ENCODE peak calls at places on chromosomes 4 and X, in five cellular contexts. One of them, this sample, is unnamed.

GRCh38 chrX:151754042-151754419 is 19.5 kb downstream of the CNGA2 start:
- DNase-seq in neural crest cell: no peak
- DNase-seq in epithelial cell of esophagus: peak; percentile 67
- DNase-seq in CD8-positive, alpha-beta memory T cell: no peak
- DNase-seq in Jurkat, Clone E6-1: no peak
- DNase-seq in this sample: peak; percentile 15

GRCh38 chr4:148961526-148961925 is 519.3 kb upstream of the NR3C2 start:
- DNase-seq in neural crest cell: no peak
- DNase-seq in epithelial cell of esophagus: no peak
- DNase-seq in Jurkat, Clone E6-1: no peak
- DNase-seq in CD8-positive, alpha-beta memory T cell: no peak
- DNase-seq in this sample: no peak

GRCh38 chr4:159227378-159227777 is 124.5 kb downstream of the RAPGEF2 start:
- DNase-seq in Jurkat, Clone E6-1: no peak
- DNase-seq in neural crest cell: no peak
- DNase-seq in CD8-positive, alpha-beta memory T cell: no peak
- DNase-seq in epithelial cell of esophagus: peak; percentile 55
- DNase-seq in this sample: no peak

GRCh38 chr4:130478406-130478805 is 1382.5 kb downstream of the C4orf33 start:
- DNase-seq in epithelial cell of esophagus: peak; percentile 93
- DNase-seq in CD8-positive, alpha-beta memory T cell: no peak
- DNase-seq in neural crest cell: no peak
- DNase-seq in Jurkat, Clone E6-1: no peak
- DNase-seq in this sample: no peak

GRCh38 chrX:73850124-73851013 is 287.4 kb downstream of the CHIC1 start:
- DNase-seq in epithelial cell of esophagus: peak; percentile 30
- DNase-seq in neural crest cell: no peak
- DNase-seq in CD8-positive, alpha-beta memory T cell: no peak
- DNase-seq in Jurkat, Clone E6-1: peak; percentile 1
- DNase-seq in this sample: no peak

GRCh38 chrX:116240446-116240845 is 69.9 kb downstream of the AGTR2 start:
- DNase-seq in neural crest cell: no peak
- DNase-seq in epithelial cell of esophagus: peak; percentile 76
- DNase-seq in Jurkat, Clone E6-1: no peak
- DNase-seq in CD8-positive, alpha-beta memory T cell: no peak
- DNase-seq in this sample: no peak

GRCh38 chrX:53445977-53446376 is 11.8 kb upstream of the HSD17B10 start:
- DNase-seq in CD8-positive, alpha-beta memory T cell: no peak
- DNase-seq in neural crest cell: peak; percentile 23
- DNase-seq in epithelial cell of esophagus: peak; percentile 50
- DNase-seq in Jurkat, Clone E6-1: peak; percentile 19
- DNase-seq in this sample: no peak

GRCh38 chr4:183443609-183444148 is 757 bp upstream of the CDKN2AIP start:
- DNase-seq in neural crest cell: no peak
- DNase-seq in Jurkat, Clone E6-1: peak; percentile 32
- DNase-seq in CD8-positive, alpha-beta memory T cell: no peak
- DNase-seq in epithelial cell of esophagus: no peak
- DNase-seq in this sample: no peak

GRCh38 chr4:92657695-92658094 is 353.9 kb downstream of the GRID2 start:
- DNase-seq in CD8-positive, alpha-beta memory T cell: no peak
- DNase-seq in epithelial cell of esophagus: no peak
- DNase-seq in neural crest cell: no peak
- DNase-seq in Jurkat, Clone E6-1: no peak
- DNase-seq in this sample: no peak

GRCh38 chr4:106160560-106160959 is 155.4 kb downstream of the TBCK start:
- DNase-seq in Jurkat, Clone E6-1: no peak
- DNase-seq in CD8-positive, alpha-beta memory T cell: no peak
- DNase-seq in epithelial cell of esophagus: no peak
- DNase-seq in neural crest cell: no peak
- DNase-seq in this sample: no peak

GRCh38 chr4:118968006-118968405 is 79.4 kb downstream of the SYNPO2 start:
- DNase-seq in epithelial cell of esophagus: no peak
- DNase-seq in Jurkat, Clone E6-1: no peak
- DNase-seq in CD8-positive, alpha-beta memory T cell: no peak
- DNase-seq in neural crest cell: no peak
- DNase-seq in this sample: no peak